ENCODE peak calls at places on chromosomes 11 and 22, in six cellular contexts. U, F, X, Z, S and V are unnamed samples.

GRCh38 chr11:64787526-64788320 is 9.4 kb upstream of the SF1 start:
- DNase-seq in U (no peak), F (peak), X (peak), Z (peak), S (no peak), V (no peak)

GRCh38 chr22:33472462-33473344 is 414.5 kb upstream of the SYN3 start:
- DNase-seq in U (no peak), F (no peak), X (peak), Z (no peak), S (no peak), V (no peak)

GRCh38 chr22:47020157-47020556 is 257.7 kb downstream of the TBC1D22A start:
- DNase-seq in U (no peak), F (no peak), X (no peak), Z (no peak), S (no peak), V (no peak)

GRCh38 chr22:30309981-30310672 is 16.6 kb downstream of the TBC1D10A start:
- DNase-seq in U (peak), F (no peak), X (peak), Z (no peak), S (no peak), V (no peak)

GRCh38 chr11:2752923-2753322 is 53.1 kb upstream of the KCNQ1OT1 start:
- DNase-seq in U (no peak), F (peak), X (peak), Z (no peak), S (no peak), V (no peak)

GRCh38 chr11:73367482-73368024 is 8.6 kb upstream of the RELT start:
- DNase-seq in U (no peak), F (no peak), X (no peak), Z (no peak), S (no peak), V (no peak)

GRCh38 chr22:44326549-44326881 is 13.8 kb upstream of the SHISAL1 start:
- DNase-seq in U (no peak), F (no peak), X (no peak), Z (no peak), S (no peak), V (no peak)

GRCh38 chr22:24503137-24503850 is 8.2 kb downstream of the UPB1 start:
- DNase-seq in U (peak), F (peak), X (peak), Z (peak), S (no peak), V (no peak)

GRCh38 chr22:48503035-48503625 is 1324.5 kb downstream of the BRD1 start:
- DNase-seq in U (no peak), F (peak), X (no peak), Z (no peak), S (no peak), V (no peak)

GRCh38 chr11:116499396-116500001 is 273.3 kb downstream of the BUD13 start:
- DNase-seq in U (peak), F (no peak), X (peak), Z (peak), S (peak), V (no peak)

GRCh38 chr22:43897751-43898261 is 6.0 kb upstream of the PNPLA5 start:
- DNase-seq in U (no peak), F (no peak), X (peak), Z (peak), S (no peak), V (no peak)